ENCODE peak calls at places on chromosome X, in four cellular contexts. I is neural crest cell, F is AG10803, W is endothelial cell of umbilical vein. M is an unnamed sample.

GRCh38 chrX:98380106-98380505 is 1496.4 kb downstream of the RPA4 start:
- DNase-seq in F (no peak), I (peak), W (no peak), M (no peak)

GRCh38 chrX:35682481-35682880 is 115.7 kb upstream of the MAGEB16 start:
- DNase-seq in W (no peak), F (no peak), I (no peak), M (no peak)

GRCh38 chrX:40433160-40433559 is 147.6 kb upstream of the ATP6AP2 start:
- DNase-seq in W (no peak), I (no peak), F (no peak), M (no peak)

GRCh38 chrX:115531818-115532403 is 29.1 kb upstream of the PLS3 start:
- DNase-seq in I (no peak), W (peak), F (peak), M (no peak)

GRCh38 chrX:134484039-134484438 is 24.1 kb downstream of the HPRT1 start:
- DNase-seq in F (peak), I (no peak), W (peak), M (no peak)

GRCh38 chrX:38225093-38225492 is 4.4 kb upstream of the SRPX start:
- DNase-seq in W (no peak), F (peak), I (no peak), M (no peak)

GRCh38 chrX:104565791-104566687 is at the start of gene IL1RAPL2:
- DNase-seq in F (no peak), I (peak), W (no peak), M (no peak)

GRCh38 chrX:41875142-41875541 is 48.2 kb downstream of the CASK start:
- DNase-seq in I (no peak), F (peak), W (no peak), M (no peak)

GRCh38 chrX:77160301-77160700 is 286.9 kb upstream of the FGF16 start:
- DNase-seq in F (no peak), I (no peak), W (no peak), M (no peak)

GRCh38 chrX:31186693-31187338 is 115.0 kb upstream of the FTHL17 start:
- DNase-seq in W (no peak), F (no peak), I (no peak), M (no peak)

GRCh38 chrX:150463566-150463965 is 100.4 kb downstream of the MAMLD1 start:
- DNase-seq in I (no peak), W (no peak), F (no peak), M (no peak)

GRCh38 chrX:148804579-148804978 is 304.2 kb downstream of the AFF2 start:
- DNase-seq in W (no peak), I (no peak), F (peak), M (no peak)

GRCh38 chrX:54178100-54178940 is 4.7 kb downstream of the FAM120C start:
- DNase-seq in I (no peak), W (peak), F (peak), M (no peak)

GRCh38 chrX:140157611-140158010 is 192.3 kb upstream of the CXorf66 start:
- DNase-seq in I (peak), W (no peak), F (peak), M (peak)

GRCh38 chrX:46979340-46979739 is 67.1 kb downstream of the JADE3 start:
- DNase-seq in I (no peak), F (peak), W (peak), M (no peak)

GRCh38 chrX:40644175-40644574 is 3.2 kb downstream of the CXorf38 start:
- DNase-seq in W (peak), I (no peak), F (peak), M (no peak)

GRCh38 chrX:65195621-65196020 is 219.4 kb upstream of the ZC4H2 start:
- DNase-seq in I (no peak), W (no peak), F (no peak), M (no peak)

GRCh38 chrX:150770623-150771022 is 77.4 kb downstream of the MTMR1 start:
- DNase-seq in F (no peak), I (no peak), W (no peak), M (no peak)

GRCh38 chrX:51891821-51892551 is 1.4 kb upstream of the MAGED1 start:
- DNase-seq in F (peak), I (no peak), W (peak), M (no peak)

GRCh38 chrX:10496345-10496965 is 123.9 kb downstream of the MID1 start:
- DNase-seq in F (peak), I (no peak), W (peak), M (no peak)

GRCh38 chrX:71514367-71515038 is 18.4 kb upstream of the OGT start:
- DNase-seq in I (no peak), W (no peak), F (no peak), M (no peak)

GRCh38 chrX:31547416-31547815 is 475.6 kb upstream of the FTHL17 start:
- DNase-seq in F (peak), I (no peak), W (no peak), M (no peak)

GRCh38 chrX:103585421-103586313 is at the start of gene TCEAL4:
- DNase-seq in F (peak), I (no peak), W (peak), M (no peak)

GRCh38 chrX:150058728-150059127 is 120.4 kb upstream of the EOLA2 start:
- DNase-seq in W (no peak), I (no peak), F (peak), M (no peak)

DNA sequence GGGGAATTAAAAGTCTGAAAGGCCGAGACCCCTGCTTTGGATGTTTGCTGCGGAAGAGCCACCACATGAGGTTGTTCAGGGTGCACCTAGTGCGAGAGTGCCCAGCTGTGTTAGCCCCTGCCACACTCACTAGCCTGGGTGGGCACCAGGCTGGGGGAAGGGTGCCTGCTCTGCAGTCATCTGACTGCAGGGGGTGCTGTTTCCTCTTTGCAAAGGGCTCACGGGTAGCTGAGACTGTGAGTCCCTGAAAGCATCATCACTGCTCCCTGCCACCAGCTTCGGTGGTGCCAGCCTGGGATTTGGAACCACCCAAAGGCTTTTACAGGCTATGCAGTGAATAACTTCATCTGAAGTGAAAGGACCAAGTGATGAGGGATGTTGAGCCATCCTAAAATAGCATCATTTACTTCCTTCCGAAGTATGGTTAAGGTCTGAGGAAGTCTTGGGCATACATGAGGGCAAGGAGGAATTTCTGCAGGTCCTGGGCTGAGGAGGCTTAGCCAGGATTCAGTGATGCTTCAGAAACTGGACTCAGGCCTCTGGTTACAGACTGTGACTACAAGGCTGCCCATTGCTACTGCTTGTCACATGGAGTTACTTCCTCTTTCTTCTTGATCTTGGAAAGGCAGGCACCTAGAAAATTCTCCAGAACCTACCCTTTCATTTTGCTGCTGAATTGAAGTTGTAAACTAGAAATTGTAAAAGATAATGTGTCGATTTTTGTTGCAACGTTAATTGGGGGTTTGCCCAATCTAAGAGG is 293.2 kb upstream of the PRPS2 start:
- DNase-seq in F (no peak), I (peak), W (no peak), M (no peak)
- TF ChIP-seq CTCF in F (no peak), I (peak), W (no peak), M (peak)

GRCh38 chrX:95823796-95824195 is 860.8 kb upstream of the DIAPH2 start:
- DNase-seq in W (peak), I (no peak), F (no peak), M (no peak)
- TF ChIP-seq CTCF in W (no peak), I (peak), F (no peak), M (no peak)

GRCh38 chrX:13270360-13270759 is 49.5 kb downstream of the ATXN3L start:
- DNase-seq in I (no peak), W (no peak), F (no peak), M (no peak)

GRCh38 chrX:13277539-13277938 is 42.3 kb downstream of the ATXN3L start:
- DNase-seq in F (no peak), W (no peak), I (no peak), M (no peak)

GRCh38 chrX:13279279-13280009 is 40.4 kb downstream of the ATXN3L start:
- DNase-seq in W (no peak), F (no peak), I (no peak), M (no peak)

GRCh38 chrX:13272426-13272825 is 47.4 kb downstream of the ATXN3L start:
- DNase-seq in F (no peak), I (no peak), W (no peak), M (no peak)

DNA sequence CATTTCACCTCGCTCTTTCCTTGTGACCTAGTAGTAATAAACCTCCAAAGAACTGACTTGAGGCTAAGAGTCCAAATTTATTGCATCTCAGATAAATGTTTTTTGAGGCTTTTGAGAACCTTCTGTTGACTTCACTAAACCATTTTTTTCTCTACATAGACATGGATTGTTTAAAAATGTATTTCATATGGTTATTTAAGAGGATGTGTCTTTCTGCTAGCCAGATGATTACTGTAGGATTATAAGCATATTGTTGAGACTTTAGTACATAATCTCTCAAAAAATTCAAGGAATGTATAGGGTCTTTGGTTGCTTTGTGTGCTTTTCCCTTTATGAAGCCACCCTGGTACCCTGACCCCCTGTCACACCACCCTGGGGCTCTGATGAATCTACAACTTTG is 44.8 kb downstream of the ATXN3L start:
- DNase-seq in F (no peak), I (no peak), W (no peak), M (no peak)
- TF ChIP-seq CTCF in F (no peak), I (no peak), W (no peak), M (no peak)

DNA sequence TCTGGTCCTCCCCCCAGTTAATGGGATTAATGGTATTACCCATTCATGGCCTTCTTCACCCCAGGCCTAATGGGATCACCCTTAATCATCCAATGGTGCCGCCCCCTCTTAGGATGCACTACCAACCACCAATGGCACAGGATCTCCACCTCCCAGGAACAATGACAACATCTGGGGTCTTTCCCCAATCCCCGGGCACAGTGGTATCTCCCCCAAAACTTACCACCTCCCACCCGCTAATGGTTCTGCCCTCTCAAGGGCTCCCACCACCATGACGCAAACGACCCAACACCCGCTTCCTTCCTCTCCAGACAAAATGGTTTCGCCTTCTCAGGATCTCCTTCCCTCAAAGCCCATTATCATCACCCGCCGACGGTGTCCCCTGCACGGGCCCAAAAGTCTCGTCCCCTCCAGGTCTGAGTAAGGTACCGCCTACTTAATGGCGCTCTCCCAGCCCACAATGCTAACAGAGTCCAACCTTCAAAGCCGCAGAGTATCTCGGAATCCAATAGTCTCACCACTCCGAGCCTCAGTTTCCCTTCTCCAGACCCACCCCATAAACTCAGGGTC is 458 bp downstream of the GRIPAP1 start:
- DNase-seq in F (peak), I (peak), W (peak), M (no peak)
- TF ChIP-seq CTCF in F (no peak), I (no peak), W (no peak), M (no peak)

GRCh38 chrX:48606091-48606490 is 8.8 kb downstream of the WDR13 start:
- DNase-seq in F (no peak), I (no peak), W (no peak), M (no peak)
- TF ChIP-seq CTCF in F (no peak), I (peak), W (no peak), M (peak)

DNA sequence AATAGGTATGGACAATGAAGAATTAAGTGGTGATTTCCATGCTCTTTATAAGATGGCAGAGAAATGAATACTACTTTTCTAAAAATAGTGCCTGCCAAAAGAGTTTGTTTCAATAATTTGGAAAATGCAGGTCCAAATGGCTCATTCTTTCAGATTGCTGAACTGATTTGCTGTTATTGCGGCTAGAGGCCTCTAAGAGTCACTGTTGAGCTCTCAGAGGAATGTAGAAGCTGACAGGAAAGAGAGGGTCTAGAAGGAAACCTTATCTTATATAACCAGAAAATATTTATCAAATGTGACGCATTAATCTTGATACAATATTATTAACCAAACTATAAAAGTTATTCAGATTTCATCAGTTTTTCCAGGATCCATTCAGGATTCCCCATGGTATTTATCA is 65.7 kb upstream of the PAGE1 start:
- DNase-seq in F (peak), I (no peak), W (peak), M (no peak)
- TF ChIP-seq CTCF in F (peak), I (peak), W (peak), M (peak)

GRCh38 chrX:12447448-12448154 is 309.3 kb downstream of the FRMPD4 start:
- DNase-seq in W (peak), F (peak), I (no peak), M (no peak)
- TF ChIP-seq CTCF in W (no peak), F (peak), I (no peak), M (peak)

GRCh38 chrX:2875798-2876399 is 47.2 kb downstream of the GYG2 start:
- DNase-seq in I (no peak), F (no peak), W (no peak), M (no peak)
- TF ChIP-seq CTCF in I (peak), F (peak), W (peak), M (peak)

M was measured in epithelial cell of proximal tubule.